ENCODE peak calls at places on chromosomes 12 and 14, in ten cellular contexts. H, D, J, E, A, N, Q, T, C and V are unnamed samples.

GRCh38 chr12:80709811-80710726 is 2.6 kb downstream of the MYF6 start:
- DNase-seq in C (no peak), T (no peak), N (peak), J (no peak), D (no peak), A (no peak), E (no peak), H (no peak), Q (no peak), V (no peak)

GRCh38 chr12:39406257-39406656 is 36.7 kb downstream of the KIF21A start:
- DNase-seq in N (no peak), J (no peak), E (no peak), C (peak), D (no peak), Q (no peak), A (no peak), T (no peak), H (no peak), V (peak)

GRCh38 chr12:127241056-127241830 is 1025.7 kb upstream of the TMEM132C start:
- DNase-seq in T (no peak), J (no peak), N (peak), H (no peak), Q (no peak), D (no peak), E (no peak), A (no peak), C (no peak), V (no peak)

GRCh38 chr14:52078093-52078492 is 9.2 kb upstream of the NID2 start:
- DNase-seq in E (no peak), Q (no peak), J (no peak), N (peak), A (no peak), H (no peak), D (no peak), T (no peak), C (no peak), V (no peak)

GRCh38 chr12:3170423-3171194 is 93.4 kb downstream of the TSPAN9 start:
- DNase-seq in A (no peak), Q (no peak), N (peak), C (peak), D (no peak), E (no peak), T (no peak), H (no peak), J (peak), V (no peak)

GRCh38 chr12:22672951-22673350 is 48.0 kb downstream of the ETNK1 start:
- DNase-seq in H (no peak), N (peak), J (peak), T (no peak), A (no peak), D (no peak), C (no peak), E (no peak), Q (no peak), V (no peak)

GRCh38 chr14:54138354-54139038 is 181.9 kb upstream of the BMP4 start:
- DNase-seq in E (no peak), H (no peak), Q (no peak), J (no peak), A (no peak), C (no peak), N (no peak), T (no peak), D (no peak), V (no peak)

GRCh38 chr14:65279958-65280357 is 132.6 kb upstream of the FUT8 start:
- DNase-seq in Q (no peak), T (no peak), N (no peak), H (no peak), D (no peak), A (no peak), J (no peak), E (no peak), C (no peak), V (no peak)

GRCh38 chr12:65494537-65494936 is 216.1 kb downstream of the MSRB3 start:
- DNase-seq in H (no peak), T (no peak), J (no peak), C (no peak), Q (no peak), A (no peak), D (no peak), E (no peak), N (peak), V (no peak)

GRCh38 chr12:95545731-95546490 is 5.4 kb downstream of the USP44 start:
- DNase-seq in N (no peak), Q (no peak), H (no peak), C (no peak), D (no peak), E (no peak), J (no peak), T (no peak), A (no peak), V (no peak)

GRCh38 chr12:104381721-104382480 is 74.8 kb upstream of the CHST11 start:
- DNase-seq in D (peak), J (peak), N (peak), Q (peak), E (peak), A (peak), C (peak), H (peak), T (peak), V (peak)

GRCh38 chr14:49249022-49249421 is 337.2 kb downstream of the RPS29 start:
- DNase-seq in C (no peak), N (peak), H (no peak), Q (no peak), A (no peak), E (no peak), D (no peak), T (no peak), J (peak), V (no peak)

GRCh38 chr14:85380891-85381290 is 149.1 kb upstream of the FLRT2 start:
- DNase-seq in E (no peak), J (no peak), D (no peak), Q (no peak), N (no peak), T (no peak), C (no peak), H (no peak), A (no peak), V (no peak)

GRCh38 chr12:109594566-109595317 is 21.1 kb downstream of the MVK start:
- DNase-seq in E (no peak), N (no peak), A (no peak), H (no peak), T (no peak), C (no peak), D (no peak), J (no peak), Q (no peak), V (no peak)

GRCh38 chr14:58637040-58637390 is 747 bp upstream of the DACT1 start:
- DNase-seq in A (peak), H (peak), J (peak), Q (peak), C (peak), N (peak), E (no peak), D (peak), T (no peak), V (peak)